ENCODE peak calls at places on chromosomes 5 and 9, in seven cellular contexts. One of them, this sample, is unnamed.

GRCh38 chr9:95363051-95363841 is 45.7 kb upstream of the FANCC start:
- DNase-seq in stimulated activated effector memory CD8-positive, alpha-beta T cell treated with anti-CD3 and anti-CD28 coated beads, Interleukin-12 subunit alpha, Interleukin-12 subunit beta, amount 100 ng/mL, for 72 hours: no peak
- DNase-seq in stromal cell of bone marrow: no peak
- DNase-seq in ACHN: no peak
- DNase-seq in left kidney: peak
- DNase-seq in iPS DF 19.7: no peak
- DNase-seq in activated T-helper 2 cell treated with anti-CD3 and anti-CD28 coated beads, Interferon-gamma antibody, Interleukin-2, Interleukin-4, amounts not matched to agents 10 μg/mL and 5 μg/mL and 100 μg/mL, durations not matched to agents 14 hours and 24 hours and 36 hours: no peak
- DNase-seq in this sample: no peak

GRCh38 chr9:105405514-105406131 is 42.2 kb upstream of the FSD1L start:
- DNase-seq in stromal cell of bone marrow: no peak
- DNase-seq in iPS DF 19.7: no peak
- DNase-seq in stimulated activated effector memory CD8-positive, alpha-beta T cell treated with anti-CD3 and anti-CD28 coated beads, Interleukin-12 subunit alpha, Interleukin-12 subunit beta, amount 100 ng/mL, for 72 hours: peak
- DNase-seq in left kidney: no peak
- DNase-seq in activated T-helper 2 cell treated with anti-CD3 and anti-CD28 coated beads, Interferon-gamma antibody, Interleukin-2, Interleukin-4, amounts not matched to agents 10 μg/mL and 5 μg/mL and 100 μg/mL, durations not matched to agents 14 hours and 24 hours and 36 hours: peak
- DNase-seq in ACHN: peak
- DNase-seq in this sample: peak

GRCh38 chr5:87393331-87393730 is 19.4 kb downstream of the CCNH start:
- DNase-seq in stimulated activated effector memory CD8-positive, alpha-beta T cell treated with anti-CD3 and anti-CD28 coated beads, Interleukin-12 subunit alpha, Interleukin-12 subunit beta, amount 100 ng/mL, for 72 hours: no peak
- DNase-seq in activated T-helper 2 cell treated with anti-CD3 and anti-CD28 coated beads, Interferon-gamma antibody, Interleukin-2, Interleukin-4, amounts not matched to agents 10 μg/mL and 5 μg/mL and 100 μg/mL, durations not matched to agents 14 hours and 24 hours and 36 hours: no peak
- DNase-seq in iPS DF 19.7: no peak
- DNase-seq in left kidney: no peak
- DNase-seq in ACHN: peak
- DNase-seq in stromal cell of bone marrow: no peak
- DNase-seq in this sample: no peak

GRCh38 chr9:131735238-131736181 is 4.4 kb downstream of the RAPGEF1 start:
- DNase-seq in stromal cell of bone marrow: no peak
- DNase-seq in ACHN: no peak
- DNase-seq in stimulated activated effector memory CD8-positive, alpha-beta T cell treated with anti-CD3 and anti-CD28 coated beads, Interleukin-12 subunit alpha, Interleukin-12 subunit beta, amount 100 ng/mL, for 72 hours: no peak
- DNase-seq in iPS DF 19.7: no peak
- DNase-seq in activated T-helper 2 cell treated with anti-CD3 and anti-CD28 coated beads, Interferon-gamma antibody, Interleukin-2, Interleukin-4, amounts not matched to agents 10 μg/mL and 5 μg/mL and 100 μg/mL, durations not matched to agents 14 hours and 24 hours and 36 hours: no peak
- DNase-seq in left kidney: peak
- DNase-seq in this sample: no peak

GRCh38 chr9:14418262-14419200 is 104.6 kb upstream of the NFIB start:
- DNase-seq in ACHN: no peak
- DNase-seq in activated T-helper 2 cell treated with anti-CD3 and anti-CD28 coated beads, Interferon-gamma antibody, Interleukin-2, Interleukin-4, amounts not matched to agents 10 μg/mL and 5 μg/mL and 100 μg/mL, durations not matched to agents 14 hours and 24 hours and 36 hours: no peak
- DNase-seq in iPS DF 19.7: no peak
- DNase-seq in stromal cell of bone marrow: no peak
- DNase-seq in stimulated activated effector memory CD8-positive, alpha-beta T cell treated with anti-CD3 and anti-CD28 coated beads, Interleukin-12 subunit alpha, Interleukin-12 subunit beta, amount 100 ng/mL, for 72 hours: no peak
- DNase-seq in left kidney: peak
- DNase-seq in this sample: no peak

GRCh38 chr9:6938447-6938846 is 180.7 kb downstream of the KDM4C start:
- DNase-seq in iPS DF 19.7: no peak
- DNase-seq in ACHN: peak
- DNase-seq in stromal cell of bone marrow: peak
- DNase-seq in activated T-helper 2 cell treated with anti-CD3 and anti-CD28 coated beads, Interferon-gamma antibody, Interleukin-2, Interleukin-4, amounts not matched to agents 10 μg/mL and 5 μg/mL and 100 μg/mL, durations not matched to agents 14 hours and 24 hours and 36 hours: no peak
- DNase-seq in stimulated activated effector memory CD8-positive, alpha-beta T cell treated with anti-CD3 and anti-CD28 coated beads, Interleukin-12 subunit alpha, Interleukin-12 subunit beta, amount 100 ng/mL, for 72 hours: no peak
- DNase-seq in left kidney: no peak
- DNase-seq in this sample: no peak

GRCh38 chr5:169176686-169177430 is 124.1 kb downstream of the SLIT3 start:
- DNase-seq in left kidney: peak
- DNase-seq in stimulated activated effector memory CD8-positive, alpha-beta T cell treated with anti-CD3 and anti-CD28 coated beads, Interleukin-12 subunit alpha, Interleukin-12 subunit beta, amount 100 ng/mL, for 72 hours: no peak
- DNase-seq in iPS DF 19.7: no peak
- DNase-seq in ACHN: no peak
- DNase-seq in stromal cell of bone marrow: no peak
- DNase-seq in activated T-helper 2 cell treated with anti-CD3 and anti-CD28 coated beads, Interferon-gamma antibody, Interleukin-2, Interleukin-4, amounts not matched to agents 10 μg/mL and 5 μg/mL and 100 μg/mL, durations not matched to agents 14 hours and 24 hours and 36 hours: no peak
- DNase-seq in this sample: no peak

GRCh38 chr9:97717866-97718265 is 20.7 kb upstream of the XPA start:
- DNase-seq in iPS DF 19.7: no peak
- DNase-seq in stimulated activated effector memory CD8-positive, alpha-beta T cell treated with anti-CD3 and anti-CD28 coated beads, Interleukin-12 subunit alpha, Interleukin-12 subunit beta, amount 100 ng/mL, for 72 hours: no peak
- DNase-seq in ACHN: no peak
- DNase-seq in left kidney: no peak
- DNase-seq in stromal cell of bone marrow: no peak
- DNase-seq in activated T-helper 2 cell treated with anti-CD3 and anti-CD28 coated beads, Interferon-gamma antibody, Interleukin-2, Interleukin-4, amounts not matched to agents 10 μg/mL and 5 μg/mL and 100 μg/mL, durations not matched to agents 14 hours and 24 hours and 36 hours: no peak
- DNase-seq in this sample: no peak

GRCh38 chr5:142864293-142865260 is 94.4 kb downstream of the ARHGAP26 start:
- DNase-seq in iPS DF 19.7: no peak
- DNase-seq in activated T-helper 2 cell treated with anti-CD3 and anti-CD28 coated beads, Interferon-gamma antibody, Interleukin-2, Interleukin-4, amounts not matched to agents 10 μg/mL and 5 μg/mL and 100 μg/mL, durations not matched to agents 14 hours and 24 hours and 36 hours: no peak
- DNase-seq in ACHN: no peak
- DNase-seq in stimulated activated effector memory CD8-positive, alpha-beta T cell treated with anti-CD3 and anti-CD28 coated beads, Interleukin-12 subunit alpha, Interleukin-12 subunit beta, amount 100 ng/mL, for 72 hours: no peak
- DNase-seq in stromal cell of bone marrow: no peak
- DNase-seq in left kidney: no peak
- DNase-seq in this sample: no peak

GRCh38 chr5:135356522-135357318 is 42.3 kb downstream of the MACROH2A1 start:
- DNase-seq in stromal cell of bone marrow: peak
- DNase-seq in left kidney: peak
- DNase-seq in ACHN: no peak
- DNase-seq in stimulated activated effector memory CD8-positive, alpha-beta T cell treated with anti-CD3 and anti-CD28 coated beads, Interleukin-12 subunit alpha, Interleukin-12 subunit beta, amount 100 ng/mL, for 72 hours: no peak
- DNase-seq in activated T-helper 2 cell treated with anti-CD3 and anti-CD28 coated beads, Interferon-gamma antibody, Interleukin-2, Interleukin-4, amounts not matched to agents 10 μg/mL and 5 μg/mL and 100 μg/mL, durations not matched to agents 14 hours and 24 hours and 36 hours: no peak
- DNase-seq in iPS DF 19.7: no peak
- DNase-seq in this sample: no peak

GRCh38 chr5:143426437-143426991 is 23.0 kb upstream of the NR3C1 start:
- DNase-seq in left kidney: peak
- DNase-seq in stromal cell of bone marrow: no peak
- DNase-seq in ACHN: no peak
- DNase-seq in iPS DF 19.7: no peak
- DNase-seq in activated T-helper 2 cell treated with anti-CD3 and anti-CD28 coated beads, Interferon-gamma antibody, Interleukin-2, Interleukin-4, amounts not matched to agents 10 μg/mL and 5 μg/mL and 100 μg/mL, durations not matched to agents 14 hours and 24 hours and 36 hours: no peak
- DNase-seq in stimulated activated effector memory CD8-positive, alpha-beta T cell treated with anti-CD3 and anti-CD28 coated beads, Interleukin-12 subunit alpha, Interleukin-12 subunit beta, amount 100 ng/mL, for 72 hours: no peak
- DNase-seq in this sample: no peak

GRCh38 chr5:77087484-77088291 is 603 bp upstream of the ZBED3 start:
- DNase-seq in stromal cell of bone marrow: no peak
- DNase-seq in ACHN: peak
- DNase-seq in activated T-helper 2 cell treated with anti-CD3 and anti-CD28 coated beads, Interferon-gamma antibody, Interleukin-2, Interleukin-4, amounts not matched to agents 10 μg/mL and 5 μg/mL and 100 μg/mL, durations not matched to agents 14 hours and 24 hours and 36 hours: no peak
- DNase-seq in stimulated activated effector memory CD8-positive, alpha-beta T cell treated with anti-CD3 and anti-CD28 coated beads, Interleukin-12 subunit alpha, Interleukin-12 subunit beta, amount 100 ng/mL, for 72 hours: no peak
- DNase-seq in iPS DF 19.7: no peak
- DNase-seq in left kidney: peak
- DNase-seq in this sample: no peak

GRCh38 chr5:138649775-138650174 is 74.6 kb upstream of the HSPA9 start:
- DNase-seq in activated T-helper 2 cell treated with anti-CD3 and anti-CD28 coated beads, Interferon-gamma antibody, Interleukin-2, Interleukin-4, amounts not matched to agents 10 μg/mL and 5 μg/mL and 100 μg/mL, durations not matched to agents 14 hours and 24 hours and 36 hours: no peak
- DNase-seq in stromal cell of bone marrow: no peak
- DNase-seq in stimulated activated effector memory CD8-positive, alpha-beta T cell treated with anti-CD3 and anti-CD28 coated beads, Interleukin-12 subunit alpha, Interleukin-12 subunit beta, amount 100 ng/mL, for 72 hours: no peak
- DNase-seq in iPS DF 19.7: no peak
- DNase-seq in ACHN: no peak
- DNase-seq in left kidney: no peak
- DNase-seq in this sample: no peak

GRCh38 chr9:89444212-89444611 is 53.7 kb downstream of the SEMA4D start:
- DNase-seq in left kidney: peak
- DNase-seq in activated T-helper 2 cell treated with anti-CD3 and anti-CD28 coated beads, Interferon-gamma antibody, Interleukin-2, Interleukin-4, amounts not matched to agents 10 μg/mL and 5 μg/mL and 100 μg/mL, durations not matched to agents 14 hours and 24 hours and 36 hours: no peak
- DNase-seq in iPS DF 19.7: no peak
- DNase-seq in stromal cell of bone marrow: no peak
- DNase-seq in stimulated activated effector memory CD8-positive, alpha-beta T cell treated with anti-CD3 and anti-CD28 coated beads, Interleukin-12 subunit alpha, Interleukin-12 subunit beta, amount 100 ng/mL, for 72 hours: no peak
- DNase-seq in ACHN: no peak
- DNase-seq in this sample: no peak

GRCh38 chr5:59174248-59174844 is 591.5 kb downstream of the RAB3C start:
- DNase-seq in iPS DF 19.7: no peak
- DNase-seq in stromal cell of bone marrow: peak
- DNase-seq in stimulated activated effector memory CD8-positive, alpha-beta T cell treated with anti-CD3 and anti-CD28 coated beads, Interleukin-12 subunit alpha, Interleukin-12 subunit beta, amount 100 ng/mL, for 72 hours: no peak
- DNase-seq in left kidney: peak
- DNase-seq in activated T-helper 2 cell treated with anti-CD3 and anti-CD28 coated beads, Interferon-gamma antibody, Interleukin-2, Interleukin-4, amounts not matched to agents 10 μg/mL and 5 μg/mL and 100 μg/mL, durations not matched to agents 14 hours and 24 hours and 36 hours: no peak
- DNase-seq in ACHN: peak
- DNase-seq in this sample: no peak

GRCh38 chr5:179362355-179362754 is 17.1 kb upstream of the ADAMTS2 start:
- DNase-seq in activated T-helper 2 cell treated with anti-CD3 and anti-CD28 coated beads, Interferon-gamma antibody, Interleukin-2, Interleukin-4, amounts not matched to agents 10 μg/mL and 5 μg/mL and 100 μg/mL, durations not matched to agents 14 hours and 24 hours and 36 hours: no peak
- DNase-seq in left kidney: no peak
- DNase-seq in stromal cell of bone marrow: no peak
- DNase-seq in stimulated activated effector memory CD8-positive, alpha-beta T cell treated with anti-CD3 and anti-CD28 coated beads, Interleukin-12 subunit alpha, Interleukin-12 subunit beta, amount 100 ng/mL, for 72 hours: no peak
- DNase-seq in iPS DF 19.7: no peak
- DNase-seq in ACHN: no peak
- DNase-seq in this sample: no peak

GRCh38 chr5:104189909-104190308 is 627.3 kb upstream of the NUDT12 start:
- DNase-seq in activated T-helper 2 cell treated with anti-CD3 and anti-CD28 coated beads, Interferon-gamma antibody, Interleukin-2, Interleukin-4, amounts not matched to agents 10 μg/mL and 5 μg/mL and 100 μg/mL, durations not matched to agents 14 hours and 24 hours and 36 hours: no peak
- DNase-seq in left kidney: no peak
- DNase-seq in stromal cell of bone marrow: peak
- DNase-seq in stimulated activated effector memory CD8-positive, alpha-beta T cell treated with anti-CD3 and anti-CD28 coated beads, Interleukin-12 subunit alpha, Interleukin-12 subunit beta, amount 100 ng/mL, for 72 hours: no peak
- DNase-seq in iPS DF 19.7: no peak
- DNase-seq in ACHN: no peak
- DNase-seq in this sample: no peak

GRCh38 chr5:34011521-34011920 is 3.7 kb upstream of the AMACR start:
- DNase-seq in iPS DF 19.7: no peak
- DNase-seq in ACHN: no peak
- DNase-seq in stimulated activated effector memory CD8-positive, alpha-beta T cell treated with anti-CD3 and anti-CD28 coated beads, Interleukin-12 subunit alpha, Interleukin-12 subunit beta, amount 100 ng/mL, for 72 hours: no peak
- DNase-seq in activated T-helper 2 cell treated with anti-CD3 and anti-CD28 coated beads, Interferon-gamma antibody, Interleukin-2, Interleukin-4, amounts not matched to agents 10 μg/mL and 5 μg/mL and 100 μg/mL, durations not matched to agents 14 hours and 24 hours and 36 hours: no peak
- DNase-seq in left kidney: no peak
- DNase-seq in stromal cell of bone marrow: peak
- DNase-seq in this sample: no peak

GRCh38 chr5:171965740-171966139 is 40.7 kb downstream of the FBXW11 start:
- DNase-seq in ACHN: no peak
- DNase-seq in iPS DF 19.7: no peak
- DNase-seq in stromal cell of bone marrow: no peak
- DNase-seq in left kidney: no peak
- DNase-seq in activated T-helper 2 cell treated with anti-CD3 and anti-CD28 coated beads, Interferon-gamma antibody, Interleukin-2, Interleukin-4, amounts not matched to agents 10 μg/mL and 5 μg/mL and 100 μg/mL, durations not matched to agents 14 hours and 24 hours and 36 hours: no peak
- DNase-seq in stimulated activated effector memory CD8-positive, alpha-beta T cell treated with anti-CD3 and anti-CD28 coated beads, Interleukin-12 subunit alpha, Interleukin-12 subunit beta, amount 100 ng/mL, for 72 hours: no peak
- DNase-seq in this sample: peak

GRCh38 chr5:50292735-50293394 is 148.2 kb downstream of the EMB start:
- DNase-seq in activated T-helper 2 cell treated with anti-CD3 and anti-CD28 coated beads, Interferon-gamma antibody, Interleukin-2, Interleukin-4, amounts not matched to agents 10 μg/mL and 5 μg/mL and 100 μg/mL, durations not matched to agents 14 hours and 24 hours and 36 hours: no peak
- DNase-seq in ACHN: no peak
- DNase-seq in iPS DF 19.7: no peak
- DNase-seq in stimulated activated effector memory CD8-positive, alpha-beta T cell treated with anti-CD3 and anti-CD28 coated beads, Interleukin-12 subunit alpha, Interleukin-12 subunit beta, amount 100 ng/mL, for 72 hours: no peak
- DNase-seq in left kidney: no peak
- DNase-seq in stromal cell of bone marrow: no peak
- DNase-seq in this sample: no peak

GRCh38 chr5:145350501-145350900 is 484.6 kb downstream of the PRELID2 start:
- DNase-seq in iPS DF 19.7: no peak
- DNase-seq in stromal cell of bone marrow: no peak
- DNase-seq in activated T-helper 2 cell treated with anti-CD3 and anti-CD28 coated beads, Interferon-gamma antibody, Interleukin-2, Interleukin-4, amounts not matched to agents 10 μg/mL and 5 μg/mL and 100 μg/mL, durations not matched to agents 14 hours and 24 hours and 36 hours: no peak
- DNase-seq in stimulated activated effector memory CD8-positive, alpha-beta T cell treated with anti-CD3 and anti-CD28 coated beads, Interleukin-12 subunit alpha, Interleukin-12 subunit beta, amount 100 ng/mL, for 72 hours: no peak
- DNase-seq in left kidney: no peak
- DNase-seq in ACHN: no peak
- DNase-seq in this sample: no peak

GRCh38 chr9:127018935-127019334 is 103.5 kb downstream of the ANGPTL2 start:
- DNase-seq in ACHN: no peak
- DNase-seq in activated T-helper 2 cell treated with anti-CD3 and anti-CD28 coated beads, Interferon-gamma antibody, Interleukin-2, Interleukin-4, amounts not matched to agents 10 μg/mL and 5 μg/mL and 100 μg/mL, durations not matched to agents 14 hours and 24 hours and 36 hours: no peak
- DNase-seq in stromal cell of bone marrow: peak
- DNase-seq in left kidney: no peak
- DNase-seq in iPS DF 19.7: no peak
- DNase-seq in stimulated activated effector memory CD8-positive, alpha-beta T cell treated with anti-CD3 and anti-CD28 coated beads, Interleukin-12 subunit alpha, Interleukin-12 subunit beta, amount 100 ng/mL, for 72 hours: no peak
- DNase-seq in this sample: no peak

GRCh38 chr5:43017438-43017820 is 22.7 kb downstream of the ANXA2R start:
- DNase-seq in stimulated activated effector memory CD8-positive, alpha-beta T cell treated with anti-CD3 and anti-CD28 coated beads, Interleukin-12 subunit alpha, Interleukin-12 subunit beta, amount 100 ng/mL, for 72 hours: no peak
- DNase-seq in ACHN: no peak
- DNase-seq in left kidney: peak
- DNase-seq in iPS DF 19.7: no peak
- DNase-seq in stromal cell of bone marrow: no peak
- DNase-seq in activated T-helper 2 cell treated with anti-CD3 and anti-CD28 coated beads, Interferon-gamma antibody, Interleukin-2, Interleukin-4, amounts not matched to agents 10 μg/mL and 5 μg/mL and 100 μg/mL, durations not matched to agents 14 hours and 24 hours and 36 hours: no peak
- DNase-seq in this sample: peak

GRCh38 chr5:180137401-180138213 is 66.0 kb upstream of the RNF130 start:
- DNase-seq in iPS DF 19.7: no peak
- DNase-seq in ACHN: no peak
- DNase-seq in stromal cell of bone marrow: no peak
- DNase-seq in stimulated activated effector memory CD8-positive, alpha-beta T cell treated with anti-CD3 and anti-CD28 coated beads, Interleukin-12 subunit alpha, Interleukin-12 subunit beta, amount 100 ng/mL, for 72 hours: no peak
- DNase-seq in left kidney: no peak
- DNase-seq in activated T-helper 2 cell treated with anti-CD3 and anti-CD28 coated beads, Interferon-gamma antibody, Interleukin-2, Interleukin-4, amounts not matched to agents 10 μg/mL and 5 μg/mL and 100 μg/mL, durations not matched to agents 14 hours and 24 hours and 36 hours: peak
- DNase-seq in this sample: no peak

GRCh38 chr5:159139787-159140186 is 40.1 kb upstream of the EBF1 start:
- DNase-seq in stromal cell of bone marrow: no peak
- DNase-seq in stimulated activated effector memory CD8-positive, alpha-beta T cell treated with anti-CD3 and anti-CD28 coated beads, Interleukin-12 subunit alpha, Interleukin-12 subunit beta, amount 100 ng/mL, for 72 hours: no peak
- DNase-seq in iPS DF 19.7: no peak
- DNase-seq in left kidney: no peak
- DNase-seq in activated T-helper 2 cell treated with anti-CD3 and anti-CD28 coated beads, Interferon-gamma antibody, Interleukin-2, Interleukin-4, amounts not matched to agents 10 μg/mL and 5 μg/mL and 100 μg/mL, durations not matched to agents 14 hours and 24 hours and 36 hours: no peak
- DNase-seq in ACHN: no peak
- DNase-seq in this sample: no peak

GRCh38 chr9:86966852-86967511 is 19.7 kb upstream of the GAS1 start:
- DNase-seq in ACHN: no peak
- DNase-seq in left kidney: no peak
- DNase-seq in activated T-helper 2 cell treated with anti-CD3 and anti-CD28 coated beads, Interferon-gamma antibody, Interleukin-2, Interleukin-4, amounts not matched to agents 10 μg/mL and 5 μg/mL and 100 μg/mL, durations not matched to agents 14 hours and 24 hours and 36 hours: no peak
- DNase-seq in stromal cell of bone marrow: no peak
- DNase-seq in iPS DF 19.7: no peak
- DNase-seq in stimulated activated effector memory CD8-positive, alpha-beta T cell treated with anti-CD3 and anti-CD28 coated beads, Interleukin-12 subunit alpha, Interleukin-12 subunit beta, amount 100 ng/mL, for 72 hours: no peak
- DNase-seq in this sample: no peak

GRCh38 chr9:13146838-13147237 is 132.7 kb downstream of the MPDZ start:
- DNase-seq in activated T-helper 2 cell treated with anti-CD3 and anti-CD28 coated beads, Interferon-gamma antibody, Interleukin-2, Interleukin-4, amounts not matched to agents 10 μg/mL and 5 μg/mL and 100 μg/mL, durations not matched to agents 14 hours and 24 hours and 36 hours: no peak
- DNase-seq in iPS DF 19.7: no peak
- DNase-seq in stromal cell of bone marrow: no peak
- DNase-seq in stimulated activated effector memory CD8-positive, alpha-beta T cell treated with anti-CD3 and anti-CD28 coated beads, Interleukin-12 subunit alpha, Interleukin-12 subunit beta, amount 100 ng/mL, for 72 hours: no peak
- DNase-seq in ACHN: no peak
- DNase-seq in left kidney: no peak
- DNase-seq in this sample: no peak

GRCh38 chr5:120396186-120396585 is 67.9 kb upstream of the PRR16 start:
- DNase-seq in ACHN: no peak
- DNase-seq in stimulated activated effector memory CD8-positive, alpha-beta T cell treated with anti-CD3 and anti-CD28 coated beads, Interleukin-12 subunit alpha, Interleukin-12 subunit beta, amount 100 ng/mL, for 72 hours: no peak
- DNase-seq in iPS DF 19.7: no peak
- DNase-seq in stromal cell of bone marrow: peak
- DNase-seq in left kidney: no peak
- DNase-seq in activated T-helper 2 cell treated with anti-CD3 and anti-CD28 coated beads, Interferon-gamma antibody, Interleukin-2, Interleukin-4, amounts not matched to agents 10 μg/mL and 5 μg/mL and 100 μg/mL, durations not matched to agents 14 hours and 24 hours and 36 hours: no peak
- DNase-seq in this sample: no peak

GRCh38 chr5:178458140-178458539 is 132.1 kb downstream of the COL23A1 start:
- DNase-seq in ACHN: no peak
- DNase-seq in stromal cell of bone marrow: no peak
- DNase-seq in iPS DF 19.7: no peak
- DNase-seq in stimulated activated effector memory CD8-positive, alpha-beta T cell treated with anti-CD3 and anti-CD28 coated beads, Interleukin-12 subunit alpha, Interleukin-12 subunit beta, amount 100 ng/mL, for 72 hours: no peak
- DNase-seq in left kidney: no peak
- DNase-seq in activated T-helper 2 cell treated with anti-CD3 and anti-CD28 coated beads, Interferon-gamma antibody, Interleukin-2, Interleukin-4, amounts not matched to agents 10 μg/mL and 5 μg/mL and 100 μg/mL, durations not matched to agents 14 hours and 24 hours and 36 hours: no peak
- DNase-seq in this sample: no peak

GRCh38 chr9:79471577-79472543 is 99.9 kb upstream of the TLE4 start:
- DNase-seq in stimulated activated effector memory CD8-positive, alpha-beta T cell treated with anti-CD3 and anti-CD28 coated beads, Interleukin-12 subunit alpha, Interleukin-12 subunit beta, amount 100 ng/mL, for 72 hours: no peak
- DNase-seq in left kidney: no peak
- DNase-seq in iPS DF 19.7: no peak
- DNase-seq in activated T-helper 2 cell treated with anti-CD3 and anti-CD28 coated beads, Interferon-gamma antibody, Interleukin-2, Interleukin-4, amounts not matched to agents 10 μg/mL and 5 μg/mL and 100 μg/mL, durations not matched to agents 14 hours and 24 hours and 36 hours: no peak
- DNase-seq in ACHN: no peak
- DNase-seq in stromal cell of bone marrow: peak
- DNase-seq in this sample: no peak